ENCODE peak calls at places on chromosome 3, in five cellular contexts. M is sigmoid colon, K is esophagus squamous epithelium, T is body of pancreas, B is testis. L is an unnamed sample. For H3K4me1, the result is how much of the 10 kb centered on the place peaks cover.

GRCh38 chr3:147269907-147270306 is 136.4 kb downstream of the ZIC4 start:
- DNase-seq in M (no peak), K (no peak), T (no peak), B (no peak), L (no peak)

GRCh38 chr3:1979961-1980615 is 118.6 kb upstream of the CNTN4 start:
- DNase-seq in M (no peak), K (no peak), T (no peak), B (no peak), L (no peak)

GRCh38 chr3:58824285-58824684 is 157.7 kb upstream of the FAM3D start:
- DNase-seq in M (no peak), K (no peak), T (peak), B (peak), L (peak)

GRCh38 chr3:127822836-127823589 is 698 bp upstream of the MGLL start:
- DNase-seq in M (peak), K (no peak), T (peak), B (peak), L (peak)

GRCh38 chr3:146085678-146086077 is 75.3 kb downstream of the PLOD2 start:
- DNase-seq in M (no peak), K (no peak), T (no peak), B (no peak), L (no peak)

GRCh38 chr3:182729903-182730674 is 63.2 kb upstream of the ATP11B start:
- DNase-seq in M (no peak), K (no peak), T (no peak), B (no peak), L (no peak)

GRCh38 chr3:196192036-196193001 is 18.9 kb downstream of the ZDHHC19 start:
- DNase-seq in M (no peak), K (no peak), T (no peak), B (no peak), L (no peak)

GRCh38 chr3:176896640-176897039 is 300.6 kb downstream of the TBL1XR1 start:
- DNase-seq in M (no peak), K (no peak), T (no peak), B (no peak), L (no peak)

GRCh38 chr3:81465510-81465909 is 295.9 kb downstream of the GBE1 start:
- DNase-seq in M (no peak), K (no peak), T (no peak), B (no peak), L (no peak)

GRCh38 chr3:136078421-136079364 is 113.2 kb downstream of the PPP2R3A start:
- DNase-seq in M (no peak), K (no peak), T (no peak), B (no peak), L (no peak)

GRCh38 chr3:178482981-178483380 is 53.3 kb upstream of the KCNMB2 start:
- DNase-seq in M (no peak), K (no peak), T (no peak), B (no peak), L (no peak)

GRCh38 chr3:40720863-40721262 is 196.1 kb downstream of the ZNF621 start:
- DNase-seq in M (no peak), K (no peak), T (no peak), B (no peak), L (no peak)

GRCh38 chr3:23495507-23495906 is 292.4 kb downstream of the UBE2E2 start:
- DNase-seq in M (no peak), K (no peak), T (no peak), B (no peak), L (peak)

GRCh38 chr3:185677146-185677829 is 91.2 kb downstream of the SENP2 start:
- DNase-seq in M (no peak), K (no peak), T (no peak), B (no peak), L (no peak)

GRCh38 chr3:128478576-128479506 is 12.2 kb upstream of the DNAJB8 start:
- DNase-seq in M (no peak), K (no peak), T (no peak), B (no peak), L (no peak)

GRCh38 chr3:57974796-57975388 is 33.3 kb upstream of the FLNB start:
- DNase-seq in M (no peak), K (no peak), T (no peak), B (no peak), L (peak)

GRCh38 chr3:99659032-99659431 is 20.6 kb downstream of the COL8A1 start:
- DNase-seq in M (peak), K (no peak), T (no peak), B (no peak), L (no peak)

GRCh38 chr3:136772709-136773108 is 20.5 kb upstream of the STAG1 start:
- DNase-seq in M (no peak), K (no peak), T (no peak), B (no peak), L (no peak)

GRCh38 chr3:98823791-98824190 is 60.7 kb downstream of the ST3GAL6 start:
- DNase-seq in M (no peak), K (no peak), T (no peak), B (no peak), L (no peak)

GRCh38 chr3:133830071-133830470 is 24.5 kb downstream of the SRPRB start:
- DNase-seq in M (no peak), K (no peak), T (no peak), B (no peak), L (no peak)

GRCh38 chr3:133833880-133834620 is 28.4 kb downstream of the SRPRB start:
- DNase-seq in M (no peak), K (no peak), T (no peak), B (no peak), L (no peak)

GRCh38 chr3:133833267-133833666 is 27.7 kb downstream of the SRPRB start:
- DNase-seq in M (no peak), K (no peak), T (no peak), B (no peak), L (no peak)

GRCh38 chr3:133832802-133833144 is 27.2 kb downstream of the SRPRB start:
- DNase-seq in M (no peak), K (no peak), T (no peak), B (no peak), L (no peak)

GRCh38 chr3:133831966-133832801 is 26.6 kb downstream of the SRPRB start:
- DNase-seq in M (no peak), K (no peak), T (no peak), B (no peak), L (peak)
- TF ChIP-seq CTCF in M (no peak), K (no peak), T (no peak), B (no peak), L (no peak)

DNA sequence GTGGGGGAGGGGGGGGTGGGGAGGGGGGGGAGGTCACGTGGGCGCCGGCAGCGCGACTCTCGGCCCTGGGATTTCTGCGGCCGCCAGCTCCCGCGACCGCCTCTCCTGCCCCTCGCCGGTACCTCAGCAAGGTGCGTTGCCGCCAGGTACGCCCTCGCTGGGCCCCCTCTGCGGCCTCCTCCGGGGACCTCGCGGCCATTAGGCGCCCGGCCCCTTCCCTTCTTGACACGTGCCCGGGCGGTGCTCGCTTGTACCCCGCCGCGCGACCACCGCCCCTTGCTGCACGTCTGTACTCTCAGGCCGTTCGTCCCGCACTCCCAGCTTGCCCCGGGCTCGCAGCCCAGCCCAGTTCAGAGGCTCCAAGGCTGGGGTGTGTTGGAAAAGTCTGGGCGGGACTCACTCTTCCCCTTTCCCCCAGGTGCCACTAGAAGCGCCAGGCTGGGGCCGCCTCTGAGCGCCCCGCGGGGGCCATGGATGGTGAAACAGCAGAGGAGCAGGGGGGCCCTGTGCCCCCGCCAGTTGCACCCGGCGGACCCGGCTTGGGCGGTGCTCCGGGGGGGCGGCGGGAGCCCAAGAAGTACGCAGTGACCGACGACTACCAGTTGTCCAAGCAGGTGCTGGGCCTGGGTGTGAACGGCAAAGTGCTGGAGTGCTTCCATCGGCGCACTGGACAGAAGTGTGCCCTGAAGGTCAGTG is at the start of gene MAPKAPK3:
- DNase-seq in M (peak), K (no peak), T (peak), B (peak), L (peak)
- TF ChIP-seq POLR2A in M (no peak), K (no peak), T (peak), B (no peak), L (peak)

DNA sequence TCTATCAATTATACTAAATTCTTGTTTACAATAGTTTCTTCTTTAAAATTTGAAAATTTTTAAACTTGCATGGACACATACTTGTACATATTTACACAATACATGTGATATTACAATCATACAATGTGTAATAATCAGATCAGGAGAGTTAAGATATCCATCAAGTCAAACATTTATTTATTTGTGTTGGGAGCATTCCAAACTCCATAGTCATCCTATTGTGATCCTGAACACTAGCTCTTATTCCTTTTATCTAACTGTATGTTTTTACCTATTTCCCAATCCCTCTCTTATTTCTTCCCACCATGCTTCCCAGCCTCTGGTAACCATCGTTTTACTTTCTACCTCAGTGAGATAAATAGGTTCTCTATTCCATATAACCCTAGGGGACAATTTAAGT is 1219.2 kb downstream of the ZPLD1 start:
- DNase-seq in M (no peak), K (no peak), T (no peak), B (no peak), L (no peak)
- H3K4me1 ChIP-seq in M (under half), K (under half), T (under half), B (under half), L (under half)

GRCh38 chr3:194989251-194989650 is 281.7 kb downstream of the XXYLT1 start:
- DNase-seq in M (no peak), K (no peak), T (no peak), B (no peak), L (no peak)

GRCh38 chr3:194990454-194991337 is 280.3 kb downstream of the XXYLT1 start:
- DNase-seq in M (no peak), K (no peak), T (no peak), B (no peak), L (no peak)

GRCh38 chr3:194986208-194987043 is 284.5 kb downstream of the XXYLT1 start:
- DNase-seq in M (no peak), K (no peak), T (no peak), B (no peak), L (no peak)

GRCh38 chr3:194987571-194988494 is 283.1 kb downstream of the XXYLT1 start:
- DNase-seq in M (no peak), K (no peak), T (no peak), B (no peak), L (no peak)

DNA sequence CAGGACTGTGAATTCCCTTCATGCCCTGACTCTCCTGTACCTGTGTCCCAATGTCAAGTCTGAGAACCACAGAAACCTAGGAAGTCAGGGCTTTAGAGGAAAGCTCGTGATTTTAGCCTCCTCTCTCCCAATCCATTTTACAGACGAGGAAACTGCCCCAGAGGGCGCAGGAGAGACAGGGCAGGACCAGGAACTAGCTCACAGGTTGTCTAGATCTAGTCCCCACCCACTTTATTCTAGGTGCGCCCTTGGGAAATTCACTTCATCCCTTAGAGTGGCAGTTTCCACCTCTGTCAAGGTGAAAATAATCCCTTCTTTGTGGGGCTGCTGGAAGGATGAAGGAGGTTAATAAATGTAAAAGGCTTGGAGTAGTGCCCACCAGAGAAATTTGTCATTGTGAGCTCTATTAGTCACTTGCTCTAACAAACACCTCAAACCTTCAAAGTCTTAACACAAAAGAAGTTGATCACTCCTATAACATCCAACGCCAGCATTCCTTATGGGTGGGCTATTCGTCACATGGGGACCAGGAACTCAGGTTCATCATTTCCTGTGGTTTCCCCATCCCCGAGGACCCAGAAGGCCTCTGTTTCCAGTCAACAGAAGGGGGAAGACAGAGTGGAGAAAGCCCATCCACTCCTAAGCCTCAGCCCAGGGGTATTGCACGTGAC is 282.3 kb downstream of the XXYLT1 start:
- DNase-seq in M (no peak), K (no peak), T (no peak), B (no peak), L (no peak)
- TF ChIP-seq CTCF in M (no peak), K (no peak), T (no peak), B (no peak), L (no peak)

GRCh38 chr3:111850481-111850880 is 8.6 kb upstream of the PHLDB2 start:
- DNase-seq in M (no peak), K (no peak), T (no peak), B (no peak), L (no peak)

GRCh38 chr3:111853071-111853470 is 6.0 kb upstream of the PHLDB2 start:
- DNase-seq in M (no peak), K (no peak), T (no peak), B (no peak), L (no peak)

GRCh38 chr3:111852540-111852939 is 6.5 kb upstream of the PHLDB2 start:
- DNase-seq in M (no peak), K (no peak), T (no peak), B (no peak), L (no peak)

GRCh38 chr3:111848778-111849177 is 10.3 kb upstream of the PHLDB2 start:
- DNase-seq in M (no peak), K (no peak), T (no peak), B (no peak), L (no peak)

DNA sequence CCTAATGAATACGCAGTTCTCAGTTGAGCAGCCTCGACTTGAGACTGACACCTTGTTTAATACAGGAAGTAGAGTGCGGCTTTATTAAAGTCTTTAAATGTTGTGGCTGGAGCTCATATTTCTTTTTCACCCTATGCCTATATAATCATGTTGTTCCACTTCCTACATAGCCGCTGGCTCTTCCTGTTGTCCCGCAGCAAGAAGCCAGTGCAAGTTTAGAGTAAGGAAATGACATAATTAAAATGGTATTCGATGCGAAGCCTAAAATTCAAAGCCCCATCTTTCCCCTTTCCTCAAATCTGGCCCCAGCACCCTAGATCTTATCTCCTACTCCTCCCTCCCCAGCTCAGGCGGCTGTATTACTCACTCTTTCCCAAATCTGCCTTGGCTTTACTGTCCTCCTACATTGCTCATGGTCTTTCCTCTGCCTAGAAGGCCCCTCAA is 7.5 kb upstream of the PHLDB2 start:
- DNase-seq in M (no peak), K (no peak), T (no peak), B (no peak), L (no peak)
- TF ChIP-seq POLR2A in M (no peak), K (no peak), T (no peak), B (no peak), L (no peak)

GRCh38 chr3:27907148-27907547 is 185.0 kb upstream of the EOMES start:
- DNase-seq in M (no peak), K (no peak), T (no peak), B (no peak), L (no peak)

GRCh38 chr3:27903447-27903846 is 181.3 kb upstream of the EOMES start:
- DNase-seq in M (no peak), K (no peak), T (no peak), B (no peak), L (no peak)

GRCh38 chr3:27910456-27910855 is 188.3 kb upstream of the EOMES start:
- DNase-seq in M (no peak), K (no peak), T (no peak), B (peak), L (no peak)

GRCh38 chr3:27907929-27908328 is 185.8 kb upstream of the EOMES start:
- DNase-seq in M (no peak), K (no peak), T (no peak), B (no peak), L (no peak)

GRCh38 chr3:27905625-27906024 is 183.5 kb upstream of the EOMES start:
- DNase-seq in M (no peak), K (no peak), T (no peak), B (no peak), L (no peak)
- H3K4me1 ChIP-seq in M (under half), K (under half), T (under half), B (under half), L (under half)

GRCh38 chr3:54538346-54538745 is 389.5 kb downstream of the LRTM1 start:
- DNase-seq in M (no peak), K (no peak), T (no peak), B (no peak), L (no peak)
- TF ChIP-seq CTCF in M (no peak), K (no peak), T (no peak), B (no peak), L (no peak)